ENCODE peak calls at places on chromosomes 12 and 14, in six cellular contexts. K is NCI-H2029 treated with DMSO at 0.1 percent for 48 hours, E is lower lobe of right lung, Q is uterus, D is progenitor cell of endocrine pancreas, M is Ammon's horn. F is an unnamed sample.

GRCh38 chr14:90627478-90627877 is 188.8 kb downstream of the TTC7B start:
- DNase-seq in K (no peak), E (no peak), Q (no peak), D (no peak), M (peak; percentile 56), F (no peak)

GRCh38 chr14:44316647-44317432 is 190.2 kb downstream of the FSCB start:
- DNase-seq in K (peak; percentile 40), E (no peak), Q (no peak), D (no peak), M (peak; percentile 75), F (no peak)

GRCh38 chr12:119320678-119321077 is 13.9 kb upstream of the CCDC60 start:
- DNase-seq in K (no peak), E (no peak), Q (no peak), D (no peak), M (no peak), F (no peak)

GRCh38 chr12:10190558-10191388 is 11.9 kb downstream of the TMEM52B start:
- DNase-seq in K (peak; percentile 10), E (peak; percentile 59), Q (peak; percentile 37), D (peak; percentile 49), M (peak; percentile 91), F (peak; percentile 80)

GRCh38 chr14:64536488-64537245 is 3.9 kb upstream of the HSPA2 start:
- DNase-seq in K (no peak), E (no peak), Q (no peak), D (no peak), M (no peak), F (no peak)

GRCh38 chr12:21989819-21990412 is 48.7 kb upstream of the ABCC9 start:
- DNase-seq in K (no peak), E (no peak), Q (peak; percentile 21), D (no peak), M (peak; percentile 39), F (peak; percentile 8)

GRCh38 chr12:125734137-125734536 is 668.9 kb downstream of the AACS start:
- DNase-seq in K (no peak), E (no peak), Q (no peak), D (no peak), M (no peak), F (no peak)

GRCh38 chr14:58341152-58341748 is 42.9 kb downstream of the ARID4A start:
- DNase-seq in K (no peak), E (no peak), Q (no peak), D (no peak), M (no peak), F (peak; percentile 69)

GRCh38 chr14:96741151-96741977 is 55.8 kb upstream of the VRK1 start:
- DNase-seq in K (peak; percentile 11), E (peak; percentile 78), Q (no peak), D (peak; percentile 72), M (peak; percentile 58), F (peak; percentile 14)

GRCh38 chr12:81809829-81810595 is 50.9 kb upstream of the PPFIA2 start:
- DNase-seq in K (no peak), E (no peak), Q (no peak), D (no peak), M (no peak), F (no peak)

F was measured in cerebellar cortex.